ENCODE peak calls at places on chromosomes 5 and 9, in six cellular contexts. C, W, U, J, G and L are unnamed samples.

GRCh38 chr5:120779674-120780073 is 315.6 kb downstream of the PRR16 start:
- DNase-seq in J (no peak), C (no peak), G (no peak), W (no peak), U (no peak), L (no peak)

GRCh38 chr5:114179134-114179533 is 182.7 kb upstream of the KCNN2 start:
- DNase-seq in U (no peak), W (no peak), J (no peak), G (no peak), C (no peak), L (no peak)

GRCh38 chr5:148967783-148968182 is 95.1 kb downstream of the SH3TC2 start:
- DNase-seq in J (peak), C (no peak), W (no peak), G (peak), U (no peak), L (no peak)

GRCh38 chr5:88130189-88130815 is 138.3 kb downstream of the TMEM161B start:
- DNase-seq in W (no peak), U (no peak), G (no peak), J (no peak), C (no peak), L (no peak)

GRCh38 chr9:113756476-113757198 is 119.5 kb upstream of the ZNF618 start:
- DNase-seq in U (no peak), C (no peak), G (no peak), W (no peak), J (no peak), L (no peak)

GRCh38 chr5:140555747-140556312 is 1.4 kb downstream of the SRA1 start:
- DNase-seq in U (peak), J (no peak), C (no peak), G (no peak), W (no peak), L (no peak)

GRCh38 chr5:135208555-135209494 is 174.8 kb upstream of the PITX1 start:
- DNase-seq in U (peak), G (peak), C (no peak), W (no peak), J (no peak), L (peak)

GRCh38 chr5:93311825-93312224 is 269.2 kb downstream of the NR2F1-AS1 start:
- DNase-seq in J (no peak), G (no peak), W (no peak), C (no peak), U (no peak), L (no peak)

GRCh38 chr9:38200431-38200830 is 131.4 kb upstream of the SHB start:
- DNase-seq in G (no peak), U (peak), C (no peak), W (no peak), J (no peak), L (no peak)

GRCh38 chr5:4659836-4660235 is 480.3 kb upstream of the ADAMTS16 start:
- DNase-seq in G (no peak), W (no peak), U (no peak), C (no peak), J (no peak), L (no peak)

GRCh38 chr5:69271376-69271775 is 36.7 kb downstream of the CDK7 start:
- DNase-seq in G (peak), W (no peak), J (no peak), U (peak), C (no peak), L (no peak)

GRCh38 chr5:147858520-147858919 is 20.0 kb upstream of the SCGB3A2 start:
- DNase-seq in G (no peak), C (no peak), W (no peak), U (no peak), J (no peak), L (no peak)
- TF ChIP-seq POLR2A in G (no peak), C (no peak), W (no peak), U (no peak), J (no peak), L (no peak)

DNA sequence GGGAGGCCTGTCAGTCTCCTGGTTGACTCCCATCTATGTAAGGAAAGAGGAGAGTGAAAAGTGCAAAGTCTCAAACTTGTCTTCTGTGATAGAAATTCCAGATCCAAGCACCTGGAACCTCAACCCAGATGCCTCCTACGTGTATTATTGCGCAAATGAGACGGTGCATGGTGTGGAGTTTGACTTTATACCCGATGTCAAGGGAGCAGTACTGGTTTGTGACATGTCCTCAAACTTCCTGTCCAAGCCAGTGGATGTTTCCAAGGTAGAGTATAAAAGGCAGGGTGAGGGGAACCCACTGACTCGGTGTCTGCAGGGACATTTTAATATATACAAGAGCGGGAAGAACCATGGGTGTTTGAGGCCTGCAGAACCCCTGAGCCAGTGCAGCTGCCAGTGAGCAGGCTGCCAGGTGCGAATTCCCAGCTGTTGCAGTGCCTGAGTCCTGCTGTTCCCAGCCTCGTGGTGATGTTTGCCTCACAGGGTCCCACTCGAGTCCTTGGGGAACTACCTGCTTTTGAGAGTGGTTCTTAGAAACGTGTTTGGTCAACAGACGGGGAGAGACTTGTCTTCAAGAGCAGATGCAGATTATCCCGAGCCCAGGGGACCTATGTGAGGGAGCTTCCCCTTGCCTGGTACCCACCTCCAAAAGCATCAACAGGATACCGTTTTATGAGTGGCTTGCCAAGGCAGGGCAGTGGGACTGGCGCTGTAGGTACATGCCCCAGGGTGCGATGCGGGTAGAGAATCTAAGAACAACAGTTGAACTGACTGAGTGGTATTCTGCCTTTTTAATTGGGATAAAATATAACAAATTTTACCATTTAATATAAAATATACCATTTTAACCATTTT is 9.5 kb downstream of the PSAT1 start:
- DNase-seq in G (no peak), W (no peak), J (no peak), C (no peak), U (no peak), L (no peak)
- TF ChIP-seq POLR2A in G (no peak), W (no peak), J (no peak), C (no peak), U (no peak), L (no peak)

DNA sequence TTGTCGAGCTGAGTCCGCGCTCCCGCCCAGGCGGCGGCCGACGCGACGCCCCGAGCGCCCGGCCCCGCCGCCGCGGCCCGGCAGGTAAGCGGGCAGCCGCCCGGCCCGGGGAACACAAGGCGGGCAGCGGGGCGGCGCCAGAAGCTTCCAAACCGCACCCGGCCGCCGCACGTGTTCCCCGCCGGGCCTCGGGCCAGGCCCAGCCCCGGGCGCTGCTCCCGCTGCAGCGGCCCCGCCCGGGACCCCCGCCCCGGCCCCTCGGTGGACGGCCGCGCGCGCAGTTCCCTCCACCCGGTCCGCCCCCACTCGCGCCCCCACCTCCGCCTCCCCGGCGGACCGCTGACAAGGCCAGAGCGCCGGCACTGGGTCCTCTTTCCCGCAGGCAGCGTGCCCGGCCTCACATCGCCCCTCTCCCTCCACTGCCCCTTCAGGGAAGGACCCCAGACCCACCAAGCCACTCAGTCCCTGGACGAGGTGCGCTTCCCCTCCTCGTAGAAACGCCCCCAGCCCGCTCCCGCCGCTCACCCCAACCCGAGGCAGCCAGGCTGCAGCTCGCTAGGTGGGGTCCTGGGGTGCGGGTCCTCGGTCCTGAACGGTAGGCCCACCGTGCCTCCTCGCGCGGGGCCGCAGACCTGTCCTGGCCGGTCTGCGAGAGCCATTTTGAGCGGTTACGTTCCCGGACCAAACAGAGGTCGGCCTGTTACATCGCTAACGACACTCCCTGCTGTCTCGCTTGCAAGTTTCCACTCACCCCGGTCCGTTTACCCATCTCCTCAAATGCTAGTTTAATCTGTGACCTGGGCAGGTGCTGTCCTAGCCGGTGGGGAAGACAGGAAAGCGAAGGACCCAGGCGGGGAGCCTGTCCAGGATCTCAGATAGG is 475 bp downstream of the WDR5 start:
- DNase-seq in G (peak), C (no peak), U (no peak), J (no peak), W (no peak), L (peak)
- TF ChIP-seq POLR2A in G (no peak), C (no peak), U (no peak), J (no peak), W (peak), L (peak)

GRCh38 chr9:109500421-109500974 is 2.4 kb upstream of the PTPN3 start:
- DNase-seq in C (no peak), U (no peak), W (no peak), J (no peak), G (no peak), L (no peak)

GRCh38 chr9:109497193-109498165 is 628 bp downstream of the PTPN3 start:
- DNase-seq in J (peak), G (peak), U (no peak), W (no peak), C (no peak), L (peak)

GRCh38 chr9:109499631-109500120 is 1.6 kb upstream of the PTPN3 start:
- DNase-seq in W (no peak), U (no peak), J (peak), C (peak), G (peak), L (peak)

GRCh38 chr9:109499061-109499630 is 1.0 kb upstream of the PTPN3 start:
- DNase-seq in C (no peak), W (no peak), J (no peak), U (no peak), G (no peak), L (no peak)

DNA sequence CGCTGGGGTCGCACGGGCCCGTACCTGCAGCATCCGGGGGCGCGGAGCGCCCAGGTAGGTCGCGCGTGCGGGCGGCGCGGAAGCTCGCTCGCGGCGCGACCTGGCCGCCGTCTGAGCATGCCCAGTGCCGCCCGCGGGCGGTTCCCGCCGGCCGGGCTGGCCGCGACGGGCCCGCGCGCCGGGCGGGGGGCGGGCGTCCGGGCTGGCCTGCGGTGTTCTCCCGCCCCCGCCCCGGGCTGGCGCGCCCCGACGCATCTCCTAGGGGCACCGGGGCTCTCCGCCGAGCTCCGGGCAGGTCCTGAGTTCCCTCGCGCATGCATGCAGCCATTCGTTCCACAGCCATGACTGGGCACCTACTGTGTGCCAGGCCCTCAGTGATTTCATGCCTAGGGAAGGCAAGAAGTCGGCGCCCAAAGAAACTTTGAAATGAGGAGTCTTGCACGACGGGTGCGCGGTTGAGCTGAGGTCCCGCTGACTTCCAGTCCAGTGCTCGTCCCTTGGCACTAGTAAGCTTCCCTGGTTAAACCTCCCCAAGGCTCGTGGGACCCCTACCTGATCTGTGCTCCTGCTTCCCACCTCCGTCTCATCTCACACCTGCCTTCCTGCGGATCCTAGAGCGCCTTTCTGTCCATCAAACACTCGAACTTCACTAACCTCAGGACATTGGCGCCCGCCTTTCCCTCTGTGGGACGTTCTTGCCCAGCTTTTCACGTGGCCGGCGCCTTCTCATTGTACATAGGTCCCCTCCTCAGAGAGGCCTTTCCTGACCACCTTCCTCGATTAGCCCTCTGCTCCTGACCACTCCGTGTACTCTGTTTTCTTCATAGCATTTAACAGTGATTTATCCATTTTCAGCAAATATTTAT is at the start of gene PTPN3:
- DNase-seq in G (peak), J (no peak), U (no peak), C (peak), W (no peak), L (peak)
- TF ChIP-seq POLR2A in G (no peak), J (peak), U (no peak), C (no peak), W (no peak), L (peak)

GRCh38 chr5:74767579-74767913 is 497 bp downstream of the NSA2 start:
- DNase-seq in C (no peak), J (no peak), W (no peak), U (peak), G (peak), L (peak)

GRCh38 chr5:74766348-74766886 is 500 bp downstream of the GFM2 start:
- DNase-seq in J (no peak), G (no peak), U (no peak), C (no peak), W (no peak), L (no peak)

GRCh38 chr5:74765201-74765600 is 1.7 kb downstream of the GFM2 start:
- DNase-seq in W (no peak), J (no peak), U (no peak), G (no peak), C (no peak), L (no peak)

GRCh38 chr5:74765929-74766328 is 988 bp downstream of the GFM2 start:
- DNase-seq in C (no peak), W (no peak), U (no peak), J (no peak), G (no peak), L (no peak)

DNA sequence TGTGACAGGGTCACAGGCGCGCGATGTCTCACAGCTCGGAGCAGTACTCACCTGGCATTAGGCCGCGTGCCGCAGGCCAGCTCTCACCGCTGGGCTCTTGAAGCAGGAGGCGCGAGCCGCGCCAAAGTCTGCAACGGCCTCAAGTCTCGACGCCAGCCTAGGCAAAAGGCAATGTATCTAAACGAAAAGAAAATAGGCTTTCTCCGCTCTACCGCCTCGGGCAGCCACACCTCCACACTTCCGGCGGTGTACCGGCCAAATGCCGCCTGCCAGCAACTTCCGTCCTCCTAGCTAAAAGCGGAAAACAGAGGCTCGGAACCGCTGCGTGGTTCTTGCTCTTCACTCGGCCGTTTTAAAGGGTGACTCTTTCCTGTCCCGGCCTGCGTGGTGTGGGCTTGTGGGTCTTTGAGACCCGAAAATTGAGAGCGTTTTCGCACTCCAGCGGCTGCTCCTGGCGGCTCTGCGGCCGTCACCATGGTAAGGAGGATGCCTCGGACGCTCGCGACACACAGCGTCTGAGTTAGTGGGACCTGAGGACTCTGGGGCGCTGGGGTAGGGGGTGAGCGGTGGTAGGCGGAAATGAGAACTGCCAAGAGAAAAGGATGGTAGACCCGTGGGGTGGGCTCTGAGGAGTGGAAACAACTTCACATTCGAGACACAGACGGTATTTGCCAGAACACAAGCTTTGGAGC is at the start of the genes GFM2 and NSA2:
- DNase-seq in C (peak), U (peak), J (peak), G (peak), W (peak), L (peak)
- TF ChIP-seq POLR2A in C (peak), U (no peak), J (peak), G (peak), W (peak), L (peak)

DNA sequence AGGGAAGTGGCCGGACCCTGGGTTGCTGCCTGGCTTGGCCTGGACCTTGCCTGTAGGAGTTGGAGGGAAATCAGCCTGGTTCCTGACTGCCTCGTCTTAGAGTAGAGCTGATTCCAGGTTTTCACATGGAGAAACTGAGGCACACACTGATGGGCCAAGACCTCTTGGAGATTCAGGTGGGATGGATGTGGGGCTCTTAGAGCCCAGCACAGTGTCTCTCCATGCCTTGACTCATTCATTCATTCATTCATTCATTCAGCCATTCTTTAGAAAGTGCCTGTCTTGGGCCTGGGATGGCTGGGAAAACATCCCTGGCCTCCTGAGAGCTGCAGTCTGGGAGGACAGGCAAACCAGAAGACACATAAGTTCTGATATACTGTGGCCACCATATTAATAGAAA is 2.2 kb downstream of the LRRC8A start:
- DNase-seq in J (no peak), C (no peak), G (no peak), W (no peak), U (no peak), L (no peak)
- TF ChIP-seq POLR2A in J (no peak), C (no peak), G (no peak), W (no peak), U (no peak), L (no peak)

GRCh38 chr9:91247278-91247677 is 114.4 kb downstream of the AUH start:
- DNase-seq in W (no peak), J (no peak), U (no peak), C (no peak), G (no peak), L (no peak)
- TF ChIP-seq POLR2A in W (no peak), J (no peak), U (no peak), C (no peak), G (no peak), L (no peak)

GRCh38 chr5:134146651-134147544 is 29.9 kb downstream of the SKP1 start:
- DNase-seq in J (no peak), G (no peak), C (no peak), U (peak), W (no peak), L (no peak)

GRCh38 chr5:134148316-134148715 is 28.4 kb downstream of the SKP1 start:
- DNase-seq in J (no peak), W (no peak), C (no peak), U (no peak), G (no peak), L (no peak)

GRCh38 chr5:134151723-134152122 is 25.0 kb downstream of the SKP1 start:
- DNase-seq in G (no peak), U (no peak), W (no peak), J (no peak), C (no peak), L (no peak)

GRCh38 chr5:134148986-134149539 is 27.7 kb downstream of the SKP1 start:
- DNase-seq in G (no peak), J (no peak), C (no peak), W (no peak), U (no peak), L (no peak)

DNA sequence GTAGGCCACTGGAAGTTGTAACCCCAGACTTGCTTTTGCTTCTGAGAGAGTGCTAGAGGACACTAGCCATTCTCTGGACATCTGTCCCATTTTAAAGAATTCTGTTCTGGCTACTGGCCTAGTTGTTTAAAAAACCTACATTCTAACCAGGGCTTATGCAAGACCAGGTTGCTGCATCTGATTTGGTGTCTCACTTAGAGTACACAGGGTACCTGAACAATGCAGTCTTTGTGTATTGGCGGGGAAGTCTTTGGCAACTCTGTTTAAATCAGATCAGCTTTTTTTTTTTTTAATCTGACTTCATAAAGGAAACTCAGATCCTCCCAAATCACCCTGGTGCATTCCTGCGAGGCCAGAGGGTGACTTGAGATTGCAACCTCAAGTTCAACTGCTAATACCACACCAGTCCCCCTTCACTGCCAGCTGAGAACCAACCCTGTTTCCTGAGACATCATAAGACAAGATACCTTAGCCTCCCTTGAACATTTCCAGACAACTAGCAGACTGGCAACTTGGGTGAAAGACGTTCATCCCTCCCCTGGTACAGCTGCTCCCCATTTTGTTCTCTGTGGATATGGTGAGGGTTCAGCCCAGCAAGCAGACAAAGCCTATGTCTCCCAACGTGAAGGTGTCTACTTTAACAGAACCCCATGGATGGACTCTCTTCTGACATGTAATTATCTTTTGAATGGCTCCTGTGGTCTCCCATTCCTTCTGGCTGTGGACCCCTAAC is 27.0 kb downstream of the SKP1 start:
- DNase-seq in W (no peak), U (no peak), C (no peak), G (no peak), J (no peak), L (no peak)
- TF ChIP-seq POLR2A in W (peak), U (no peak), C (no peak), G (no peak), J (no peak), L (no peak)